ENCODE peak calls at places on chromosome 1, in nine cellular contexts. S, M, V, P, W, Y, R, H and Z are unnamed samples.

GRCh38 chr1:2252423-2252822 is 24.3 kb downstream of the SKI start:
- DNase-seq in M (no peak), W (no peak), Y (no peak), V (no peak), P (no peak), R (peak), S (no peak), H (no peak), Z (no peak)

GRCh38 chr1:98546319-98546718 is 115.2 kb upstream of the SNX7 start:
- DNase-seq in Y (no peak), P (no peak), S (no peak), W (no peak), R (no peak), V (no peak), H (no peak), M (no peak), Z (no peak)

GRCh38 chr1:208089971-208090755 is 154.0 kb downstream of the PLXNA2 start:
- DNase-seq in S (peak), W (peak), V (no peak), R (no peak), M (no peak), P (no peak), H (no peak), Y (no peak), Z (no peak)

GRCh38 chr1:47175227-47175934 is 14.5 kb downstream of the PDZK1IP1 start:
- DNase-seq in S (peak), Y (peak), W (no peak), R (no peak), P (peak), M (no peak), V (no peak), H (peak), Z (peak)

GRCh38 chr1:39933956-39934941 is 20.7 kb upstream of the MFSD2A start:
- DNase-seq in H (no peak), S (no peak), M (no peak), R (peak), P (no peak), W (peak), V (peak), Y (peak), Z (peak)

GRCh38 chr1:55478742-55479141 is 263.6 kb upstream of the USP24 start:
- DNase-seq in V (no peak), R (no peak), W (no peak), M (no peak), S (no peak), Y (peak), P (peak), H (no peak), Z (no peak)

GRCh38 chr1:77779529-77780281 is at the start of gene MIGA1:
- DNase-seq in P (peak), R (peak), V (peak), H (peak), M (peak), W (peak), S (peak), Y (peak), Z (peak)

GRCh38 chr1:43985984-43986595 is 5.3 kb upstream of the CCDC24 start:
- DNase-seq in V (no peak), Y (no peak), P (no peak), W (no peak), H (no peak), R (no peak), S (no peak), M (no peak), Z (no peak)

GRCh38 chr1:86756062-86756406 is 51.7 kb downstream of the SH3GLB1 start:
- DNase-seq in V (no peak), P (no peak), M (no peak), W (no peak), H (no peak), Y (no peak), R (no peak), S (no peak), Z (no peak)

GRCh38 chr1:34987018-34987417 is 1.9 kb upstream of the TMEM35B start:
- DNase-seq in R (no peak), P (no peak), V (no peak), M (no peak), Y (no peak), S (no peak), W (no peak), H (no peak), Z (no peak)

GRCh38 chr1:34982820-34983376 is 2.2 kb downstream of the TMEM35B start:
- DNase-seq in H (no peak), Y (no peak), R (no peak), M (no peak), V (no peak), P (no peak), W (no peak), S (no peak), Z (no peak)

GRCh38 chr1:34984435-34985062 is 598 bp downstream of the TMEM35B start:
- DNase-seq in R (peak), V (peak), M (no peak), W (peak), P (no peak), H (no peak), S (no peak), Y (no peak), Z (no peak)

GRCh38 chr1:34983700-34984355 is 1.3 kb downstream of the TMEM35B start:
- DNase-seq in S (no peak), V (no peak), Y (no peak), R (no peak), M (no peak), W (no peak), P (no peak), H (no peak), Z (peak)

DNA sequence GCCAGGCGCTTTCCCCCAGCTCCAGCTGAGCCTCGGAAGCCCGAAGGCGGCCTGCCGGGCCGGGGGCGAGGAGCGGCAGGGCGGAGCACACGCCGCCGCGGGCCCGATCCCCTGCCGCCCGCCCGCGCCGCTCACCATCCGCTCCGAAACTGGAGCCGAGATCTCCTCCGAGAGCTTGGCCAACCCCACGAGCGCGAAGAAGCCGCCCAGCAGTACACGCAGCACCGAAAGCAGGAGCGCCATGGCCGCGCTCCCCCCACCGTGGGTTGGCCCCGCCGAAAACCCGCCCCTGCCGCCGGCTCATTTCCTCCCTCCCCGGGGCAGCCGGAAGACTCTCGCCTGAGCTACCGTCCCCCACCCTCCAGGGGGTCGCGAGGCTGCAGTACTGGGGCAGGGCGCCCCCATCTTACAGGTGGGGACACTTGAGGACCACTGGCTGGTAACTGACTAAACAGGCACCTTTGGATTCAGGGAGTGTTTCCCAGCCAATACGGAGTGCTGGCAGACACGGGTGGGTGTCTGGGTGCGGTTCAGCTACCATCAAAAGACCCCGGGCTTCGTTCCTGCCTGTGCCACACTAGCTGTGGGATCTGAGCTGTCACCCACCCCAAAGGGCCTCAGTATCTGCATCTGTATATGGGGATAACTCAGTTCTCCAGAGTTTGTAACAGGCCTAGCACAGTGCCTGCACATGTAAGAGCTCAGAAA is at the start of gene TMEM35B:
- DNase-seq in W (peak), V (peak), H (peak), Y (peak), M (peak), R (peak), S (peak), P (peak), Z (peak)
- TF ChIP-seq CTCF in W (no peak), V (no peak), H (no peak), Y (no peak), M (no peak), R (no peak), S (no peak), P (peak), Z (no peak)

DNA sequence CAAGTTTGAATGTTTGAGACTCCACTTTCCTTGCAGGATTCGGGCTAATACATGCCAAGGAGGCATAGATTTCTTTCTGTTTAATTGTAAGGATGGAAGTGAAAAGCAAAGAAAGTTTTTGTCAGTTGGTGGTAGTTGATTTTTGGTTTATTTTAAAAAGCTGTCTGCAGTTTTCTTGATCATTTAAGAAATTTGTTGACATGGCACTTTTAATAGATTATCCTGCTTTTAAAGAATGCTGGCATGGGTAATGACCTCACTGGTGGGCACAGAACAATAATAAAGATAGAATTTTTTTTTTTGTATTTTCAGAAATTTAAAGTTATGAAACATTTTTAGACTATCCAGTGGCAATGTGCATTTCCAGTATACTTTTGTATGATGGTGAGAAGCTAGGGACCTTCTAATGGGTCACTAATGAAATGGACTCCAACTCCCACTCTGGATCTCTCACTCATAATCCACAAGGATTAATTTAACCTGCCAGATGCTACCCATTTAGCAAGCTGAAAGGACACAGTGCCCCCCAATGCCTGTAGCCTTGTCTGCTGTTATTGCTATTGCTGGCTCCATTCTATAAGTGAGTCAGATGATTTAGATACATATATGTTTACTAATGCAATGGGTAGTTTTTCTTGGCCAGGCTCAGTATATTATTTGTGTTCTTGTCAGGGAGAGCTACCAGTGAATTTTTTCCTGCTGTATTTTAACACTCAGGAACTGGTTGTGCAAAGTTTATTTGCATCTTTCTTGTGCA is 190.2 kb upstream of the SGIP1 start:
- DNase-seq in S (no peak), P (no peak), H (no peak), Y (no peak), V (no peak), W (no peak), M (no peak), R (no peak), Z (no peak)
- TF ChIP-seq CTCF in S (no peak), P (no peak), H (no peak), Y (no peak), V (peak), W (no peak), M (no peak), R (no peak), Z (no peak)

GRCh38 chr1:27872059-27872801 is at the start of gene THEMIS2:
- DNase-seq in Y (no peak), M (peak), S (peak), H (peak), V (peak), P (peak), R (peak), W (peak), Z (peak)

GRCh38 chr1:27868932-27869718 is 3.2 kb upstream of the THEMIS2 start:
- DNase-seq in S (no peak), M (no peak), V (no peak), Y (no peak), R (no peak), H (no peak), W (no peak), P (peak), Z (no peak)

GRCh38 chr1:27869719-27870085 is 2.6 kb upstream of the THEMIS2 start:
- DNase-seq in W (no peak), V (no peak), H (no peak), S (no peak), Y (no peak), R (no peak), P (no peak), M (no peak), Z (no peak)

GRCh38 chr1:27864264-27864895 is 8.0 kb upstream of the THEMIS2 start:
- DNase-seq in S (no peak), Y (no peak), R (no peak), M (no peak), H (no peak), P (no peak), V (no peak), W (no peak), Z (no peak)

DNA sequence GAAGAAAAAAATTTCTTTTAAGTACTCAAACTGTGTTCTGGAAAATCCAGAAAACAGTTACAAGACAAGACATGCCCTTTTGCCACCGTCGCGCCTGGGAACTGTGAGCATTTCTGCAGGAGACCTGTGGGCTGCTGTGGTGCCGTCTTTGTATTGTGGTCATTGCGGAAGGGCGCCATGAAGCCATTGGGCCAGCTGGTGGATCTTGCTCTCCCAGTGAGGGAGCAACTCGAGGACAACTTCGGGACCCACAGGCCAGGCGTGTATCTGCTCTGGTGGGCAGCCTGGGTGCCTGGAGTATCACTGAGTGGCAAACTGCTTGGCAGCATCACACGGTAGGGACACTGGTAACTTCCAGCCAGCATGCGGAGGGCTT is 3.8 kb upstream of the THEMIS2 start:
- DNase-seq in Y (no peak), M (no peak), W (no peak), R (no peak), S (no peak), H (no peak), V (no peak), P (no peak), Z (no peak)
- TF ChIP-seq CTCF in Y (no peak), M (no peak), W (no peak), R (no peak), S (no peak), H (no peak), V (no peak), P (no peak), Z (no peak)

GRCh38 chr1:53501065-53502005 is 42.1 kb downstream of the DMRTB1 start:
- DNase-seq in S (no peak), P (no peak), V (no peak), M (no peak), H (no peak), R (no peak), Y (no peak), W (no peak), Z (no peak)
- TF ChIP-seq CTCF in S (no peak), P (no peak), V (no peak), M (no peak), H (no peak), R (no peak), Y (no peak), W (no peak), Z (no peak)